ENCODE peak calls at places on chromosomes 1 and 21, in five cellular contexts. N is K562, S is neural crest cell, P is Peyer's patch, M is uterus. L is an unnamed sample.

GRCh38 chr1:62991152-62991551 is 207.2 kb downstream of the ATG4C start:
- DNase-seq in N (no peak), S (no peak), P (no peak), M (no peak), L (no peak)

GRCh38 chr1:228108055-228108690 is 926 bp downstream of the MRPL55 start:
- DNase-seq in N (no peak), S (no peak), P (no peak), M (no peak), L (no peak)

GRCh38 chr21:45248893-45249381 is 38.8 kb downstream of the POFUT2 start:
- DNase-seq in N (no peak), S (no peak), P (no peak), M (peak; percentile 42), L (no peak)

GRCh38 chr1:246161626-246162025 is 345.5 kb downstream of the SMYD3 start:
- DNase-seq in N (no peak), S (no peak), P (no peak), M (no peak), L (no peak)

GRCh38 chr1:202107321-202107761 is 15.4 kb upstream of the GPR37L1 start:
- DNase-seq in N (no peak), S (no peak), P (peak; percentile 75), M (no peak), L (no peak)

GRCh38 chr1:201562659-201563405 is 23.9 kb downstream of the NAV1 start:
- DNase-seq in N (no peak), S (no peak), P (no peak), M (peak; percentile 49), L (no peak)

GRCh38 chr21:43824250-43824882 is 35.0 kb downstream of the RRP1 start:
- DNase-seq in N (no peak), S (no peak), P (no peak), M (no peak), L (no peak)

GRCh38 chr1:184002071-184002470 is 35.5 kb downstream of the COLGALT2 start:
- DNase-seq in N (no peak), S (no peak), P (no peak), M (no peak), L (no peak)

GRCh38 chr1:56922507-56922906 is 43.3 kb downstream of the C8B start:
- DNase-seq in N (no peak), S (no peak), P (no peak), M (no peak), L (no peak)

GRCh38 chr1:56923207-56923606 is 42.6 kb downstream of the C8B start:
- DNase-seq in N (no peak), S (no peak), P (no peak), M (no peak), L (no peak)

GRCh38 chr1:56921486-56921885 is 44.3 kb downstream of the C8B start:
- DNase-seq in N (no peak), S (no peak), P (no peak), M (no peak), L (no peak)

GRCh38 chr1:56920551-56920950 is 45.3 kb downstream of the C8B start:
- DNase-seq in N (no peak), S (no peak), P (no peak), M (no peak), L (no peak)

DNA sequence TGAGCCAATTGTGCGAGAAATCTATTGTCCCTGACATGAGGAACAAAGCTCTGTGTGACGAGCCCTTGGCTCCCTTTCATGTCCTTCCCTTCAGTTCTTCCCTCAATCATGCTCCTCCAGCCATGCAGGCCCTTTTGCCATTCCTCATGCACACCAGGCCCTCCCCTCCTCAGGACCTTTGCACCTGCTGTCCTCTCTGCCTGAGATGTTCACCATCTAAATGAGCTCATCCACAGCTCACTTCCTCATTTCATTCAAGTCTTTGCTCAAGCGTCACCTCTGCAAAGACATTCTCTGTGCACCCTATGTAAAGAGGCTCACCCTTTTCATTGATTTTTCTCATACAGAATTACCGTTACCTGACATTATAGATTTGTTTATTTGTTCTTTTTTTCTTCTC is 43.7 kb downstream of the C8B start:
- DNase-seq in N (no peak), S (no peak), P (no peak), M (no peak), L (no peak)
- TF ChIP-seq CTCF in N (no peak), S (no peak), P (no peak), M (no peak), L (no peak)

GRCh38 chr1:53326598-53327182 is 1.2 kb downstream of the LRP8 start:
- DNase-seq in N (no peak), S (no peak), P (no peak), M (peak; percentile 40), L (no peak)

GRCh38 chr1:53328009-53328489 is at the start of gene LRP8:
- DNase-seq in N (peak; percentile 92), S (peak; percentile 72), P (peak; percentile 86), M (peak; percentile 70), L (peak; percentile 39)

GRCh38 chr1:53329183-53329544 is 1.3 kb upstream of the LRP8 start:
- DNase-seq in N (no peak), S (no peak), P (peak; percentile 41), M (peak; percentile 19), L (no peak)

GRCh38 chr1:53327183-53327941 is 508 bp downstream of the LRP8 start:
- DNase-seq in N (peak; percentile 48), S (peak; percentile 63), P (peak; percentile 65), M (peak; percentile 27), L (no peak)

DNA sequence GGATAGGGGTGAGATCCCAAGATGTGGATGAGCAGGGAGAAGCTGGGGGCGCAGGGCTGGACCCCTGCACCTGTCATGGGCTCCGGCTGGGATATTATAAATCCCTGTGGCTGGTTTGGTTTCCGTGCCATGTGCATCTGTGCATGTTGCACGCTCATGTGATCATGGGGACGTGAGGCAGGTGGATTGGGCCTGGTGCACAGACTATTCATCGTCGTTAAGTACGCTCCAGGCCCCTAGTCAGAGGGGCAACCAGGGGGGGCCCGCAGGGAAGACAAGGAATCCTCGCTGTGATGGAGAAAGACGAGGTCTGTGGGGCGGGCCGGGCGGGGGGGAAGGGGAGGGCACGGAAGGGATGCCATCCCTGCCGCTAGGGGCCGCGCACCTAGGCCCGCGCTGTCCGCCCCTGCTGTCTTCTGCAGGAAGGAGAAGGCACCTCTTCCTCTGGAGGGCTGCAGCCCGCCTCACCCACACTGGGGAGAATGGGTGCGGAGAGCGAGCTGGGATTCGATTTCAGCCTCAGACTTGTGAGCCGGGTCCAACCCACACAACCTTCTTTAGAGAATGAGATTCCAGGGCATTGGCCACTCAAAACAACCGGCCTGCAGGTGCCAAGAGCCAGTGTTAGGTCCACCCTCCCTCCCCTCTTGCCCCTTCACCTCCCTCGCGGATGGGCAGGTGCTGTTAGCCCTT is 766 bp upstream of the LRP8 start:
- DNase-seq in N (no peak), S (no peak), P (peak; percentile 58), M (peak; percentile 14), L (no peak)
- TF ChIP-seq CTCF in N (no peak), S (peak; percentile 56), P (no peak), M (no peak), L (no peak)

GRCh38 chr1:40363721-40364120 is 9.8 kb upstream of the SMAP2 start:
- DNase-seq in N (no peak), S (no peak), P (peak; percentile 59), M (no peak), L (no peak)
- TF ChIP-seq CTCF in N (peak; percentile 14), S (no peak), P (peak; percentile 6), M (no peak), L (no peak)

GRCh38 chr1:45867697-45868346 is 64.4 kb downstream of the MAST2 start:
- DNase-seq in N (no peak), S (no peak), P (no peak), M (no peak), L (no peak)

GRCh38 chr1:45868861-45869260 is 65.4 kb downstream of the MAST2 start:
- DNase-seq in N (no peak), S (no peak), P (no peak), M (no peak), L (no peak)

GRCh38 chr1:45864765-45865164 is 61.4 kb downstream of the MAST2 start:
- DNase-seq in N (no peak), S (no peak), P (no peak), M (no peak), L (no peak)

GRCh38 chr1:45876000-45876399 is 72.6 kb downstream of the MAST2 start:
- DNase-seq in N (no peak), S (no peak), P (no peak), M (no peak), L (no peak)

GRCh38 chr1:45870500-45870899 is 67.1 kb downstream of the MAST2 start:
- DNase-seq in N (no peak), S (no peak), P (no peak), M (no peak), L (no peak)
- TF ChIP-seq CTCF in N (no peak), S (no peak), P (no peak), M (no peak), L (no peak)

GRCh38 chr1:152497273-152497672 is 13.3 kb upstream of the LCE5A start:
- DNase-seq in N (peak; percentile 18), S (no peak), P (no peak), M (no peak), L (no peak)
- TF ChIP-seq CTCF in N (peak; percentile 40), S (no peak), P (peak; percentile 22), M (no peak), L (no peak)

GRCh38 chr1:29235955-29236742 is at the start of gene PTPRU:
- DNase-seq in N (peak; percentile 94), S (peak; percentile 93), P (peak; percentile 87), M (peak; percentile 87), L (peak; percentile 57)
- TF ChIP-seq CTCF in N (peak; percentile 95), S (peak; percentile 83), P (peak; percentile 78), M (peak; percentile 99), L (no peak)

GRCh38 chr1:19676438-19676922 is 11.8 kb downstream of the HTR6 start:
- DNase-seq in N (peak; percentile 84), S (peak; percentile 57), P (peak; percentile 61), M (peak; percentile 65), L (no peak)
- TF ChIP-seq CTCF in N (no peak), S (no peak), P (no peak), M (no peak), L (no peak)

DNA sequence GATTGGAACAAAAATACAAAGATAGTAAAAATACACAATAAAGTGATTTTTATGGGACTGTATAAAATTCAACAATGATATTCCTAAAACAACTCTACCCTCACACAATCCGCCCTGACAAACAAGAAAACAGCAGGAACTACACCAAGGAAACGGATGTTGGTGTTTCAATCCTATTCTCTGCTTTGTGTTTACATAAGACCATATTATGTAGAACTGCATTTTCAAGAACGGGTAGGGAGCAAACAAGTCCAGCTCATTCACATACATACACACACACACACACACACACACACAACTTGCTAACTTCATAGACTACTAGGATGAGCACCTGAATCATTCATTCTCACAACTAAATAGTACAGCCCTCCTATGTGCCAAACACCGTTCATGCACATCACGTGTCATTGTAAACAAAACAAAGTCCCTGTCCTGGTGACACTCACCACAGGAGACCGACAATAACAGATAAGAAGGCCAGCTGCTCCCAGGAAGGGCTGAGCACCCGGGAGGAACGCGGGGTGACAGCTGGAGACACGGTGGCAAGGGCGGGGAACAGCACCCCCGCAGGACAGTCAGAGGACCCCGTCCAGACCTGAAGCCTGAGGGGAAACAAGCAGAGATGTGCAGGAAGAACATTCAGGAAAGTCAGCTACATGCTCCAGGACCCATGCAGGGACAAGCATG is 43.0 kb downstream of the NPHP4 start:
- DNase-seq in N (peak; percentile 77), S (no peak), P (peak; percentile 67), M (no peak), L (no peak)
- TF ChIP-seq CTCF in N (peak; percentile 36), S (peak; percentile 26), P (no peak), M (no peak), L (no peak)